ENCODE peak calls at places on chromosomes 16 and 17, in six cellular contexts. E, K, Z, V, I and B are unnamed samples. For H3K4me1, the result is how much of the 10 kb centered on the place peaks cover.

GRCh38 chr16:3328643-3329042 is 23.3 kb downstream of the ZNF75A start:
- DNase-seq in Z (no peak), I (no peak), E (no peak), V (no peak), K (no peak), B (no peak)

GRCh38 chr16:54320895-54321294 is 34.3 kb upstream of the IRX3 start:
- DNase-seq in E (no peak), Z (no peak), K (no peak), V (no peak), I (no peak), B (no peak)

GRCh38 chr17:80859004-80859941 is 132.4 kb upstream of the CHMP6 start:
- DNase-seq in E (no peak), K (peak), Z (no peak), I (peak), V (peak), B (no peak)

GRCh38 chr17:65055708-65056638 is 567 bp downstream of the GNA13 start:
- DNase-seq in V (peak), Z (peak), E (peak), I (peak), K (peak), B (peak)

GRCh38 chr17:29617481-29618271 is 5.0 kb downstream of the CORO6 start:
- DNase-seq in I (peak), Z (peak), K (peak), V (peak), E (peak), B (peak)

GRCh38 chr17:7857724-7858486 is at the start of gene CYB5D1:
- DNase-seq in I (peak), E (peak), K (peak), V (peak), Z (peak), B (peak)

GRCh38 chr16:87727346-87727745 is 38.4 kb downstream of the KLHDC4 start:
- DNase-seq in Z (no peak), E (no peak), K (no peak), V (no peak), I (no peak), B (no peak)

GRCh38 chr16:3510410-3510809 is 9.6 kb downstream of the CLUAP1 start:
- DNase-seq in Z (no peak), I (no peak), K (no peak), E (no peak), V (no peak), B (no peak)

GRCh38 chr17:83080641-83081560 is 1.5 kb downstream of the METRNL start:
- DNase-seq in E (no peak), Z (no peak), I (peak), V (no peak), K (peak), B (peak)
- H3K4me1 ChIP-seq in E (under half), Z (under half), I (half or more), V (half or more), K (under half), B (under half)

DNA sequence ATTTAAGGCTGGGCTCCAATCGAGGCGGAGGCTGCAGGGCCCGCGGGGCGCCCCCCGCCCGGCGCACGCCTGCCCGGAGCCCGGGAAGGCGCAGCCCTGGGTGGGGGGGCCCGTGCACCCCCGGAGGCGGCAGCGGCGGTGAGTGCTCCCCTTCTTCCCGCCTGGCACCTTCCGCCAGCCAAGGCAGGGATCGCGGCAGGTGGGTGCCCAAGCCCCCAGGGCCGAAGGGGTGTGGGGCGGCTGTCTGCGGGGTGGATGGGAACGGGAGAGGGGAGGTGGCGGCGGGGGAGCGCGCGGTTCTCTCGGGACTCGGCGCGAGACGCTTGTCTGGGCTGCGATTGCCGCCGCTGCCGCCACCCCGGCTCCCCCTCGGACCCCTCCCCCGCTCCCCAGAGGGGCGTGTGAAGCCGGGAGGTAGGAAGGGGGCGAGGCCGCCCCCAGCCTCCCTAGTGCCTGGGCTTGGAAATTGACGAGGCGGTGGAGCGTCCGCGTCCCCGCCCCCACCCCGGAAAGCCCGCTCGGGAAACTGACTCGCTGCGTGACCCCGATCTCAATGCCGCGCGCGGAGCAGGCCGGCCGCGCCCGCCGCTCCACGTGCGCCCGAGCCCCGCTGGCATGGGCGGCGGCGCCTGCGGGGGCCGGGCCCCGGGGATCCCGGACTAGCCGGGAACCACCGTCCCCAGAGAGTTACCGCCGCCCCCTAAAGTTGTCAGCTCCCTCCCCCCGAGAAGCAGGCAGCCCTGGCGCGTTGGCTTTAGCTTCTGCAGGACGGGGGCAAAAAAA is 231.5 kb downstream of the MRTFB start:
- DNase-seq in V (peak), K (peak), E (no peak), I (no peak), Z (no peak), B (no peak)
- TF ChIP-seq POLR2A in V (no peak), K (no peak), E (no peak), I (no peak), Z (no peak), B (no peak)

DNA sequence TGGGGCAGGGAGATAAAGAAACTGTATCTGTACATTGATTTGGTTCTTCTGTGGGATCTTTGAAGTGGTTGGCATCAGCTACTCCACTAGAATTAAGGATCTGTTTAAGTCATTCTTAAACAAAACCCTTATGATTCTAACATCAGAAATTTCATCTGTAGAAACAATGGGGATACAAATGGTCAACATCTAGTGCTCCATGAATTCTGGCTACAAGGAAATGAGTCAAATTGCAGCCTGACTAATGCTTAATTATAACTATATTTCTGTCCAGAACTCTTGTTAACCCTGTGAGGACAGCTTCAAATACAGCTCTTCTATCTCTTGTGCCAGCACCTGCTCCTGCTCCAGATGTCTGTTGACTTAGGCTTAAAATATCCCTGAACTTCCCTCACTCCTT is 13.9 kb upstream of the GINS3 start:
- DNase-seq in E (no peak), Z (no peak), K (no peak), I (no peak), V (no peak), B (no peak)
- H3K4me1 ChIP-seq in E (under half), Z (under half), K (under half), I (under half), V (under half), B (under half)

GRCh38 chr17:44221862-44222111 is 2.3 kb upstream of the UBTF start:
- DNase-seq in Z (no peak), I (no peak), V (no peak), K (no peak), E (no peak), B (no peak)

GRCh38 chr17:44222112-44222869 is 2.8 kb upstream of the UBTF start:
- DNase-seq in Z (no peak), K (peak), E (peak), I (peak), V (peak), B (peak)

GRCh38 chr17:44220211-44221071 is 966 bp upstream of the UBTF start:
- DNase-seq in Z (no peak), I (peak), E (no peak), K (peak), V (peak), B (no peak)

GRCh38 chr17:44219636-44220210 is at the start of gene UBTF:
- DNase-seq in Z (peak), I (peak), V (peak), E (no peak), K (peak), B (peak)

GRCh38 chr17:44221072-44221861 is 1.8 kb upstream of the UBTF start:
- DNase-seq in K (peak), Z (peak), E (peak), I (peak), V (peak), B (peak)
- TF ChIP-seq POLR2A in K (no peak), Z (no peak), E (peak), I (no peak), V (no peak), B (peak)

GRCh38 chr17:35713069-35713728 is 18.2 kb upstream of the RASL10B start:
- DNase-seq in E (no peak), I (no peak), Z (no peak), V (peak), K (no peak), B (no peak)

GRCh38 chr17:35708951-35709350 is 22.5 kb upstream of the RASL10B start:
- DNase-seq in Z (no peak), V (no peak), E (no peak), I (no peak), K (no peak), B (no peak)

GRCh38 chr17:35708149-35708548 is 23.3 kb upstream of the RASL10B start:
- DNase-seq in Z (no peak), I (no peak), V (no peak), K (no peak), E (no peak), B (no peak)

GRCh38 chr17:35705705-35706104 is 25.7 kb upstream of the RASL10B start:
- DNase-seq in E (no peak), V (no peak), Z (no peak), I (no peak), K (no peak), B (no peak)

DNA sequence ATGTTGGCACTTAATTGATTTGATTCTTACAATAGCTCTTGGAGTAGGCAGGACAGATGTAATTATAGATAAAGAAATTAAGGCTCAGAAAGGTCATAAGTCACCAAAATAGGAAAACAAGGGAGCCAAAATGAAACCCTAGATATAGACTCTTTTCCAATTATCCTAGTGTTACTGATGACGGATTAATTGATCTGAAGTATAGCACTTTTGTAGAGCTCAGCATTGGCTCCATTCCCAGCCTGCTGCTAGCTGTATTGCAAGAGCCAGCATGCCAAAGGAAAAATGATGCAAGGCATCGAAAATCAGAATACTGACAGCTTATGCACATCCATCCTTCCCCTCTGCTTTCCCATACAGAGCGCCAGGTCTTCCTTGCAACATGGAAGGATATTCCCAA is 21.6 kb upstream of the RASL10B start:
- DNase-seq in I (no peak), Z (no peak), K (no peak), V (no peak), E (no peak), B (no peak)
- H3K4me1 ChIP-seq in I (half or more), Z (under half), K (under half), V (half or more), E (under half), B (under half)

GRCh38 chr17:77319211-77320031 is 178.7 kb downstream of the SEC14L1 start:
- DNase-seq in V (peak), K (peak), I (peak), E (peak), Z (peak), B (peak)
- TF ChIP-seq POLR2A in V (no peak), K (no peak), I (no peak), E (peak), Z (peak), B (peak)

GRCh38 chr16:24989417-24989978 is 25.7 kb downstream of the ARHGAP17 start:
- DNase-seq in I (no peak), Z (no peak), E (no peak), V (no peak), K (no peak), B (no peak)

GRCh38 chr16:24991349-24991748 is 23.8 kb downstream of the ARHGAP17 start:
- DNase-seq in K (no peak), I (no peak), V (no peak), Z (no peak), E (no peak), B (no peak)

GRCh38 chr16:24992696-24993095 is 22.5 kb downstream of the ARHGAP17 start:
- DNase-seq in Z (no peak), V (no peak), I (no peak), E (no peak), K (no peak), B (no peak)

GRCh38 chr16:24988593-24989338 is 26.4 kb downstream of the ARHGAP17 start:
- DNase-seq in E (peak), I (peak), Z (no peak), V (peak), K (no peak), B (no peak)

DNA sequence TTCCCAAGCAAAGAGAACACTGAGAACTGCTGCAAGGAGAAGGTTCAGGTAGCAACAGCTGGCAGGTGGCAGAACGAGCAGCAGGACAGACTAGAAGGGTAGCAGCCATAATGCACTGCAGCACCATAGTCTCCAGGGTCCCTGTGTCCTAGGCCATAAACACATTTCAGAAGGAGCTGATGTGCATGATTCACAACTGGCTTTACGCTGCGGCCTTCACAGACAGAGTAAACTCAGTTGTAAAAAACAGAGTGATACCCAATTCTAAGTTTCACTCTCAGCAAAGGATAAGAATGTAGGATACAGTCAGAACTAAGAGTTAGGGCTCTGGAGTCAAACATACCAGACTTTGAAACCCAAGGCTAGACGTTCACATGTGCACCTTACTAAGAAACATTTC is 24.4 kb downstream of the ARHGAP17 start:
- DNase-seq in I (no peak), Z (no peak), V (no peak), E (no peak), K (no peak), B (no peak)
- H3K4me1 ChIP-seq in I (half or more), Z (under half), V (half or more), E (half or more), K (under half), B (half or more)

GRCh38 chr16:81026429-81026828 is 9.2 kb upstream of the ATMIN start:
- DNase-seq in I (no peak), Z (no peak), E (no peak), V (no peak), K (no peak), B (no peak)
- TF ChIP-seq POLR2A in I (no peak), Z (no peak), E (no peak), V (no peak), K (no peak), B (no peak)

DNA sequence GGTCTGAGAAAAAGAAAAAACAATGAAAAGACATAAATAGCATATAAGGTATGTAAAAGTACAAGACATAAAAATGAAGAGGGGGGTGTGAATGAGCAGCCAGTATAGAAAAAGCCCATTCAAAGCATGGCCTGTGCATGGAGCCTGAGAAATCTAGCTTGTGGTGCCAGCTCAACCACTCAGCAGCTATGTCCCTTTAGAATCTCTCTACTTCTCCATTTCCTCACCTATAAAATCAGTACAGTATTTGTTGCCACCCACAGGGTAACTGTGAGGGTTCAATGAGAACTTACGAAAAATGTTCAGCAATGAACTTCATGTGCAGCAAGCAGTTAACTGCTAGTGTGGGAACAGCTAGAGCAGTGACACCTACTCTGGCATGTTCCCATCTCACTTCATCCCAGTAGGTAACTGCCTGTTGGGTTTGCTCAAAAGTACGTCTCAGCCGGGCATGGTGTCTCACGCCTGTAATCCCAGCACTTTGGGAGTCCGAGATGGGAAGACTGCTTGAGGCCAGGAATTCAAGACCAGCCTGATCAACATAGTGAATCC is 15.3 kb downstream of the CYTH1 start:
- DNase-seq in I (no peak), E (no peak), Z (no peak), K (no peak), V (no peak), B (no peak)
- H3K4me1 ChIP-seq in I (half or more), E (under half), Z (under half), K (under half), V (half or more), B (under half)